ENCODE peak calls at places on chromosomes 4 and X, in six cellular contexts. D, K, R, J, M and G are unnamed samples.

GRCh38 chrX:36957425-36958328 is 50.5 kb upstream of the FAM47C start:
- DNase-seq in M (peak), R (peak), D (no peak), J (no peak), K (no peak), G (peak)

GRCh38 chr4:138555584-138555983 is 313.4 kb upstream of the SLC7A11 start:
- DNase-seq in R (peak), K (no peak), M (peak), J (no peak), D (no peak), G (no peak)

GRCh38 chrX:40097492-40098263 is at the start of gene BCOR:
- DNase-seq in R (peak), K (peak), J (peak), M (peak), D (no peak), G (no peak)

GRCh38 chr4:106344324-106344970 is 24.1 kb downstream of the GIMD1 start:
- DNase-seq in K (no peak), J (no peak), M (no peak), D (no peak), R (peak), G (no peak)

GRCh38 chr4:87071401-87071800 is 136.6 kb downstream of the AFF1 start:
- DNase-seq in D (no peak), M (no peak), K (no peak), R (no peak), J (no peak), G (no peak)

GRCh38 chr4:72641611-72642010 is 72.6 kb upstream of the ADAMTS3 start:
- DNase-seq in J (no peak), D (no peak), M (no peak), K (no peak), R (no peak), G (no peak)

GRCh38 chr4:8407756-8408155 is 32.8 kb downstream of the ACOX3 start:
- DNase-seq in J (no peak), D (no peak), K (no peak), M (no peak), R (no peak), G (no peak)

GRCh38 chr4:102449751-102450352 is 51.3 kb upstream of the NFKB1 start:
- DNase-seq in R (peak), M (peak), D (no peak), K (peak), J (no peak), G (peak)

GRCh38 chr4:169092889-169093522 is 83.0 kb upstream of the CBR4 start:
- DNase-seq in M (no peak), D (no peak), R (no peak), J (no peak), K (no peak), G (no peak)

GRCh38 chrX:110341189-110342035 is 17.2 kb upstream of the RTL9 start:
- DNase-seq in J (no peak), K (no peak), D (peak), R (peak), M (no peak), G (no peak)

GRCh38 chr4:30962949-30963348 is 242.8 kb downstream of the PCDH7 start:
- DNase-seq in R (peak), M (no peak), K (no peak), J (no peak), D (peak), G (no peak)

GRCh38 chr4:72077346-72077745 is 45.5 kb downstream of the NPFFR2 start:
- DNase-seq in D (no peak), R (no peak), J (no peak), M (no peak), K (no peak), G (no peak)

GRCh38 chr4:108396900-108397299 is 223.5 kb upstream of the RPL34 start:
- DNase-seq in R (no peak), M (peak), K (no peak), J (no peak), D (no peak), G (no peak)

GRCh38 chr4:143337600-143338287 is 1.1 kb downstream of the GAB1 start:
- DNase-seq in J (peak), D (no peak), K (no peak), M (peak), R (peak), G (peak)

GRCh38 chr4:74397748-74398426 is 32.9 kb downstream of the EREG start:
- DNase-seq in K (no peak), D (no peak), J (no peak), M (no peak), R (no peak), G (no peak)

GRCh38 chr4:81712714-81713113 is 241.0 kb upstream of the RASGEF1B start:
- DNase-seq in K (no peak), J (no peak), M (no peak), R (no peak), D (no peak), G (no peak)

GRCh38 chr4:96729641-96730040 is 889.7 kb downstream of the PDHA2 start:
- DNase-seq in D (no peak), M (no peak), J (no peak), R (peak), K (no peak), G (no peak)

GRCh38 chrX:134172588-134173259 is 64.3 kb upstream of the CCDC160 start:
- DNase-seq in M (peak), J (peak), D (no peak), K (peak), R (peak), G (no peak)

GRCh38 chrX:134171661-134172587 is 65.1 kb upstream of the CCDC160 start:
- DNase-seq in J (no peak), M (peak), D (no peak), K (no peak), R (peak), G (no peak)

GRCh38 chrX:134174859-134175258 is 62.1 kb upstream of the CCDC160 start:
- DNase-seq in J (no peak), R (no peak), K (no peak), M (peak), D (no peak), G (no peak)

GRCh38 chrX:134174273-134174660 is 62.7 kb upstream of the CCDC160 start:
- DNase-seq in M (peak), J (no peak), K (no peak), R (no peak), D (no peak), G (no peak)

DNA sequence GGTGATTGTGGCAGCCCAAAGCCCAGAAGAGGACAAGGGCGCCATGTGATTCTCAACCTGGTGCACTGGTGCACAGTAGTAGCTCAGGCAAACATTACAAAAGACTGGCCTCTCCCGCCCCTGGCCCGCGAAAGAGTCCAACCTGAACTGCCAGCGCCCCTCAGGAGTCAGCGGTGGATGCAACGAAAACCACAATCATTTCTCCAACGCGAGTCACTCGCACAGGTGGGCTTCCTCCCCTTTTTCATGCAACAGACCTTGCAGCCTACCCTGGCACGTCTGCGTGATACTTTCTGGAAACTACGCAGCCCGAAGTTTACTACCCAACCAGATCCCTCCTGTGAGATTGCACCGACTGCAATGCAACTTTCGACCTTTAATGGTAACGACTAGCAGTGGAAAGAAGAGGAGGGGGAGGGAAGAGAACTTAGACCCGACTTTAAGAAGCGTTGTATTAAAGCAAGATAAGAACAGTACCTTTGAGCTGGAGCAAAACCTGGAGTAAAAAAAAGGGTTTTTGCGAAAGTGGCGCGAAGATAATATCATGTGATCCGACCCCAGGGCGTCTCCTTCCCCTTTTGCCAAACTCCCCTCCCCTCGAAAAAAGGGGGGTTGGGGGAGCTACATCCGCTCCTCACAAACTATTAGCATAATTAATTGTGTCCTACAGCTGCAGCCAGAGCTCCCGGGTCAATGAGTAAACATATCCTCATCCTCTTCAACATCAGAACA is 63.3 kb upstream of the CCDC160 start:
- DNase-seq in J (no peak), R (no peak), D (no peak), M (peak), K (no peak), G (no peak)
- H3K4me3 ChIP-seq in J (peak), R (no peak), D (no peak), M (peak), K (peak), G (no peak)

GRCh38 chr4:183905593-183906485 is 732 bp downstream of the STOX2 start:
- DNase-seq in D (no peak), M (peak), R (peak), K (no peak), J (peak), G (peak)
- H3K4me3 ChIP-seq in D (peak), M (peak), R (peak), K (no peak), J (peak), G (peak)

DNA sequence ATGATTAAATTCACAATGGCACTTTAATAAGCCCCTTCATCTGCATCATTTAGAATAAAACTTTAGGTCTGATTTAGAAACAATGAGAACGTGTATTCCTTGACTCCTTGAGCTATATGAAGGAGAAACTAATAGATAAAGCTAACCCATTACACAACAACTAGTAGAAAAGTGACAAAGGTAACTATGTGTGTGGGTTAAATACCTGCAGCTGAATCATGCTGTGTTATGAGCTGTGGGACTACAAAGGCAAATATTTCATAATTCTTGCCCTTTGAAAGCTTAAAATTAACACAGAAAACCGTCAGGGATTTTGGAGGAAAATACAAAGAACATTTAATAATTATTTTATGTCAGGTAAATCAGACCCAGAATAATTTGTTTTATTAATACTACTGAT is 886 bp upstream of the NDP start:
- DNase-seq in K (no peak), J (no peak), M (no peak), R (no peak), D (peak), G (no peak)
- H3K4me3 ChIP-seq in K (no peak), J (peak), M (peak), R (no peak), D (no peak), G (no peak)

GRCh38 chr4:152524429-152524828 is 11.5 kb downstream of the FBXW7 start:
- DNase-seq in J (no peak), R (no peak), K (no peak), D (no peak), M (no peak), G (no peak)

GRCh38 chr4:152528060-152528459 is 7.8 kb downstream of the FBXW7 start:
- DNase-seq in K (no peak), J (no peak), R (no peak), M (no peak), D (no peak), G (no peak)

GRCh38 chr4:152522754-152523153 is 13.1 kb downstream of the FBXW7 start:
- DNase-seq in R (no peak), D (no peak), K (no peak), J (no peak), M (no peak), G (no peak)

GRCh38 chr4:152523731-152524130 is 12.2 kb downstream of the FBXW7 start:
- DNase-seq in D (no peak), J (no peak), K (no peak), R (no peak), M (no peak), G (no peak)

GRCh38 chr4:152525878-152526277 is 10.0 kb downstream of the FBXW7 start:
- DNase-seq in D (no peak), K (no peak), M (no peak), J (no peak), R (no peak), G (no peak)
- H3K4me3 ChIP-seq in D (no peak), K (no peak), M (no peak), J (no peak), R (no peak), G (no peak)

GRCh38 chr4:111961806-111962205 is 183.4 kb upstream of the FAM241A start:
- DNase-seq in M (no peak), K (no peak), J (no peak), D (no peak), R (no peak), G (no peak)

GRCh38 chr4:111957992-111958391 is 187.3 kb upstream of the FAM241A start:
- DNase-seq in J (no peak), K (no peak), D (no peak), R (no peak), M (no peak), G (no peak)

GRCh38 chr4:111959202-111959601 is 186.1 kb upstream of the FAM241A start:
- DNase-seq in K (no peak), J (no peak), M (no peak), R (peak), D (no peak), G (no peak)

GRCh38 chr4:111963158-111963557 is 182.1 kb upstream of the FAM241A start:
- DNase-seq in D (no peak), M (no peak), J (no peak), K (no peak), R (no peak), G (no peak)

DNA sequence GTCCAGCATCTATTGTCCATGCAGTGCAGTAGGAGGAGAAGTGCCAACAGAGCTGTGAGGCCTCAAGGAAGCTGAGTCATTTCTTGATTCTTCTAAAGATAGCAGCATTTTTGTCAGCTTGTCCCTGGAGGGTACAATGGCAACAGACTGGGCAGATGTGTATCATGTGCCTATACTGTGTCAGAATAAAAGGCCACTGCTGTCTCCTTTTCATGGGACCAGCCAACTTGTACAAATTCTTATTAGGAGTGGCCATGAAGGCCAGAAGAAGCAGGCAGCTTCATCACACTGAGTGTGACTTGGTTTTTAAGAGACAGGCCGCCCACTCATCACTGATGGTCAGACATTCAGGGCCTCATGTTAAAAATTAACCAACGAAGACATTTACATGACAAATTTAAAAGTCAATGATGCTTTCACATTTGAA is 185.0 kb upstream of the FAM241A start:
- DNase-seq in R (peak), J (no peak), D (no peak), K (no peak), M (no peak), G (no peak)
- H3K4me3 ChIP-seq in R (no peak), J (no peak), D (no peak), K (no peak), M (no peak), G (no peak)